ENCODE peak calls at places on chromosomes 16 and 17, in nine cellular contexts. E, J, B, I, N, V, O, C and X are unnamed samples.

GRCh38 chr17:57948555-57949420 is 6.4 kb downstream of the CUEDC1 start:
- DNase-seq in E (no peak), J (peak; percentile 75), B (no peak), I (peak; percentile 85), N (peak; percentile 43), V (no peak), O (peak; percentile 23), C (no peak), X (no peak)

GRCh38 chr16:8874388-8874787 is 5.6 kb upstream of the CARHSP1 start:
- DNase-seq in E (no peak), J (no peak), B (no peak), I (no peak), N (no peak), V (no peak), O (no peak), C (no peak), X (no peak)

GRCh38 chr16:55521792-55522191 is 12.9 kb downstream of the LPCAT2 start:
- DNase-seq in E (no peak), J (no peak), B (no peak), I (no peak), N (no peak), V (no peak), O (no peak), C (no peak), X (no peak)

GRCh38 chr17:36839256-36839655 is 98.0 kb upstream of the LHX1 start:
- DNase-seq in E (no peak), J (no peak), B (no peak), I (no peak), N (no peak), V (no peak), O (no peak), C (no peak), X (no peak)

GRCh38 chr17:5139454-5139725 is 23.6 kb downstream of the USP6 start:
- DNase-seq in E (no peak), J (no peak), B (no peak), I (no peak), N (no peak), V (no peak), O (no peak), C (no peak), X (no peak)

GRCh38 chr16:68332411-68333121 is 21.7 kb downstream of the PRMT7 start:
- DNase-seq in E (peak; percentile 50), J (no peak), B (no peak), I (peak; percentile 42), N (peak; percentile 98), V (peak; percentile 47), O (no peak), C (peak; percentile 37), X (no peak)

GRCh38 chr16:27097671-27098275 is 31.0 kb downstream of the C16orf82 start:
- DNase-seq in E (peak; percentile 77), J (peak; percentile 81), B (no peak), I (peak; percentile 60), N (no peak), V (peak; percentile 48), O (peak; percentile 23), C (no peak), X (no peak)

GRCh38 chr16:13811834-13812233 is 108.1 kb upstream of the ERCC4 start:
- DNase-seq in E (no peak), J (no peak), B (no peak), I (no peak), N (no peak), V (no peak), O (no peak), C (no peak), X (no peak)

GRCh38 chr17:83115832-83116231 is 36.4 kb downstream of the METRNL start:
- DNase-seq in E (no peak), J (peak; percentile 65), B (no peak), I (no peak), N (no peak), V (no peak), O (no peak), C (no peak), X (no peak)

GRCh38 chr17:45138911-45139532 is 3.5 kb downstream of the ACBD4 start:
- DNase-seq in E (no peak), J (no peak), B (no peak), I (no peak), N (no peak), V (no peak), O (no peak), C (no peak), X (no peak)

GRCh38 chr17:9183297-9183696 is 162.0 kb downstream of the NTN1 start:
- DNase-seq in E (no peak), J (no peak), B (no peak), I (no peak), N (no peak), V (no peak), O (no peak), C (no peak), X (no peak)

GRCh38 chr17:61378658-61379456 is 20.8 kb upstream of the TBX2 start:
- DNase-seq in E (no peak), J (no peak), B (no peak), I (no peak), N (no peak), V (no peak), O (no peak), C (no peak), X (no peak)

GRCh38 chr16:80265624-80266306 is 275.0 kb upstream of the DYNLRB2 start:
- DNase-seq in E (no peak), J (no peak), B (no peak), I (no peak), N (no peak), V (no peak), O (no peak), C (no peak), X (no peak)

GRCh38 chr16:15434425-15435215 is at the start of gene BMERB1:
- DNase-seq in E (peak; percentile 77), J (peak; percentile 79), B (peak; percentile 59), I (peak; percentile 75), N (peak; percentile 73), V (peak; percentile 42), O (peak; percentile 71), C (peak; percentile 37), X (peak; percentile 82)

DNA sequence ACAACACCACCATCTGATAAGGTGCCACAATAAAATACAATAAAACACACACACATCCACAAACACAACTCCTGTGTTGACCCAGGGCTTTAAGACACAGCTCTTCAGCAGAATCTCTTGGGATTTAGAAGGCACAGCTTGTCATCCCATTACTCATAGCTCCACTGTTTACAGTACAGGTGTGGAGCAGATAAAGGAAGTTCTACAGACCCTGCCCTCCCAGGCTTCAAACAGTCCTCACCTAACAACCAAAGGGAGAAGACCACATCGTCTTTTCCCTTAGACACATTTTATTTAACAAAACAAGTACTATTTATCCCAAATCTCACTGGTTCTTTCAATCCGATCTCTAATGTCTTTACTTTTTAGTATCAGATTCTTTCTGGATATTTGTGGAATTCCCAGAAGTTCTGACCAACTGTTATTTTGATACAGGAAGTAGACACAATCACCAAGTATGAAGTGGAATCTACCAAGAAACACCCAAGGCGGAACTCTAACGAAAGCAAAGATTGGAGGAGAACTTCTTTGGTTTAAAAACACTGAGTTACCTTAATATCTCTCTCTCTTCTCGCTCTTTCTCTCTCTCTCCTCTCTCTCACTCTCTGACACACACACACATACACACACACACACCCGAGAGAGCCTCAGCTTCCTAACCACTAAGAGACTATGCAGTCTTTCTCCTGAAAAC is 46.1 kb downstream of the CYTH1 start:
- DNase-seq in E (no peak), J (no peak), B (no peak), I (no peak), N (peak; percentile 61), V (no peak), O (peak; percentile 45), C (peak; percentile 64), X (no peak)
- TF ChIP-seq POLR2A in E (no peak), J (no peak), B (no peak), I (no peak), N (no peak), V (no peak), O (peak; percentile 84), C (peak; percentile 96), X (no peak)

GRCh38 chr16:84726079-84726669 is 26.4 kb downstream of the USP10 start:
- DNase-seq in E (peak; percentile 88), J (peak; percentile 93), B (peak; percentile 93), I (peak; percentile 81), N (peak; percentile 82), V (peak; percentile 98), O (peak; percentile 87), C (peak; percentile 93), X (peak; percentile 91)
- TF ChIP-seq POLR2A in E (no peak), J (no peak), B (no peak), I (no peak), N (no peak), V (no peak), O (no peak), C (no peak), X (no peak)

GRCh38 chr17:59907467-59907866 is 14.5 kb downstream of the RPS6KB1 start:
- DNase-seq in E (no peak), J (no peak), B (no peak), I (no peak), N (no peak), V (no peak), O (no peak), C (no peak), X (no peak)

GRCh38 chr17:59899099-59899498 is 6.2 kb downstream of the RPS6KB1 start:
- DNase-seq in E (no peak), J (no peak), B (no peak), I (no peak), N (no peak), V (no peak), O (no peak), C (no peak), X (no peak)

GRCh38 chr17:59901604-59902003 is 8.7 kb downstream of the RPS6KB1 start:
- DNase-seq in E (no peak), J (no peak), B (peak; percentile 22), I (no peak), N (no peak), V (no peak), O (no peak), C (no peak), X (no peak)

DNA sequence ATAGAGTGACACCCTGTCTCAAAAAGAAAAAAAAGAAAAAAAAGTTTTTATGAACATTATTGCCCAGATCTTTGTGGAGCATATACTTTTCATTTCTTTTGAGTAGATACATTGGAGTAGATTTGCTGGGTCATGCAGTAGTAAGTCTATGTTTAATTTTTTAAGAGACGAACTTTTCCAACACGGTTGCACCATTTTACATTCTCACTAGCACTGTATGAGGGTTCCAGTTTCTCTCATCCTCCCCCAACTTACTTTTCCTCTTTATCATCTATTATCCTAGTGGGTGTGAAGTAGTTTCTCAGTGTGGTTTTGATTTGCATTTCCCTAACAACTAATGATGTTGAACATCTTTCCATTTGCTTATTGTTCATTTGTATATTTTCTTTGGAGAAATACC is 10.5 kb downstream of the RPS6KB1 start:
- DNase-seq in E (no peak), J (no peak), B (no peak), I (no peak), N (no peak), V (no peak), O (no peak), C (no peak), X (no peak)
- TF ChIP-seq POLR2A in E (no peak), J (no peak), B (no peak), I (no peak), N (no peak), V (no peak), O (no peak), C (no peak), X (no peak)

DNA sequence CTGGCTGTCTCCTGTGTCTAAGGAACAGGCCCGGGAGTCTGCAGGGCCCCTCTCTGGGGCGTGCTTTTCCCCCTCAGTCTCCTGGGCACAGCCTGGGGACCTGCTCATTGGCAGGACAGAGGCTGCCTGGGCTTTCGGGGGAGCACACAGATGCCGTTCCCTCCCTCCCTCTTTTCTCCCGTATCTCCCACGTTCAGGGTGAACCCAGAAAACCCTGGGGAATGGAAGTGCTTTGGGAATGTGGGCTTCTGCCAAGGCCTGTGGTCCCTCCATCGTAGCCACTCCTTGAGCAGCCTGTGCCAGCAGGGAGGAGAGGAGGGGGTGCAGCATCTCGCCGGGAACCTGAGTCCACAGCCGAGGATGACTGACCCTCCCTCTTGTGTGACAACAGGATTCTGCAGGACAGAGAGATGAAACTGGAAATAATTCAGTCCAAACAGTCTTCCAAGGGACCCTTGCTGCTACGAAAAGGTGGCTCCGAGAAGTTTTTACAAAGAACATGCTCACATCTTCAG is 52.0 kb downstream of the RNF213 start:
- DNase-seq in E (no peak), J (peak; percentile 38), B (no peak), I (no peak), N (no peak), V (no peak), O (no peak), C (no peak), X (no peak)
- TF ChIP-seq POLR2A in E (no peak), J (no peak), B (no peak), I (no peak), N (no peak), V (no peak), O (no peak), C (no peak), X (no peak)